ENCODE peak calls at places on chromosomes 3 and 15, in seven cellular contexts. Q, V, I, M, G, B and C are unnamed samples.

GRCh38 chr15:66126057-66126855 is 127.3 kb downstream of the MEGF11 start:
- DNase-seq in Q (no peak), V (no peak), I (no peak), M (no peak), G (no peak), B (no peak), C (no peak)

GRCh38 chr3:184099806-184100686 is 3.2 kb downstream of the HTR3E start:
- DNase-seq in Q (no peak), V (no peak), I (no peak), M (no peak), G (no peak), B (no peak), C (no peak)

GRCh38 chr15:84586641-84587160 is 14.1 kb upstream of the ZSCAN2 start:
- DNase-seq in Q (peak), V (peak), I (no peak), M (no peak), G (no peak), B (no peak), C (peak)

GRCh38 chr3:129064969-129065726 is 4.6 kb downstream of the GP9 start:
- DNase-seq in Q (no peak), V (no peak), I (no peak), M (no peak), G (no peak), B (no peak), C (no peak)

GRCh38 chr3:95134693-95135375 is 1072.0 kb downstream of the NSUN3 start:
- DNase-seq in Q (peak), V (no peak), I (no peak), M (no peak), G (peak), B (no peak), C (no peak)

GRCh38 chr3:188217681-188218080 is 63.7 kb downstream of the LPP start:
- DNase-seq in Q (no peak), V (no peak), I (no peak), M (no peak), G (no peak), B (no peak), C (no peak)

GRCh38 chr3:131796558-131796957 is 238.3 kb downstream of the CPNE4 start:
- DNase-seq in Q (peak), V (no peak), I (no peak), M (peak), G (no peak), B (no peak), C (no peak)

GRCh38 chr15:31977812-31978662 is 52.3 kb upstream of the CHRNA7 start:
- DNase-seq in Q (peak), V (peak), I (no peak), M (no peak), G (peak), B (peak), C (peak)

GRCh38 chr3:142022381-142022780 is 127.0 kb downstream of the TFDP2 start:
- DNase-seq in Q (peak), V (no peak), I (no peak), M (no peak), G (peak), B (no peak), C (no peak)

GRCh38 chr15:96409231-96410138 is 79.0 kb downstream of the NR2F2 start:
- DNase-seq in Q (no peak), V (peak), I (no peak), M (no peak), G (peak), B (no peak), C (peak)

GRCh38 chr3:11250902-11251806 is 21.0 kb upstream of the ATG7 start:
- DNase-seq in Q (no peak), V (peak), I (no peak), M (no peak), G (no peak), B (peak), C (peak)

GRCh38 chr3:196288141-196288460 is 575 bp upstream of the PCYT1A start:
- DNase-seq in Q (no peak), V (peak), I (no peak), M (no peak), G (peak), B (no peak), C (no peak)

GRCh38 chr3:53846134-53846850 is at the start of the genes CHDH and IL17RB:
- DNase-seq in Q (peak), V (no peak), I (peak), M (no peak), G (peak), B (no peak), C (peak)

GRCh38 chr3:105006164-105006563 is 360.5 kb upstream of the ALCAM start:
- DNase-seq in Q (no peak), V (no peak), I (no peak), M (no peak), G (no peak), B (no peak), C (no peak)

GRCh38 chr15:96274698-96275097 is 55.8 kb upstream of the NR2F2 start:
- DNase-seq in Q (peak), V (no peak), I (no peak), M (no peak), G (peak), B (no peak), C (peak)

GRCh38 chr3:45026957-45027356 is 854 bp downstream of the CLEC3B start:
- DNase-seq in Q (peak), V (peak), I (no peak), M (no peak), G (peak), B (no peak), C (peak)

GRCh38 chr15:44101944-44102343 is 93.1 kb downstream of the FRMD5 start:
- DNase-seq in Q (peak), V (peak), I (no peak), M (no peak), G (peak), B (no peak), C (peak)

GRCh38 chr3:48215876-48216275 is 7.4 kb upstream of the CAMP start:
- DNase-seq in Q (no peak), V (no peak), I (no peak), M (no peak), G (no peak), B (no peak), C (no peak)

GRCh38 chr15:74709011-74709410 is 13.2 kb upstream of the EDC3 start:
- DNase-seq in Q (no peak), V (no peak), I (no peak), M (no peak), G (peak), B (no peak), C (peak)

GRCh38 chr3:187954486-187955075 is 199.4 kb upstream of the LPP start:
- DNase-seq in Q (peak), V (peak), I (no peak), M (no peak), G (peak), B (no peak), C (no peak)

GRCh38 chr15:68205949-68206539 is 912 bp upstream of the CALML4 start:
- DNase-seq in Q (no peak), V (no peak), I (peak), M (peak), G (no peak), B (no peak), C (peak)

GRCh38 chr15:68206711-68207151 is 1.6 kb upstream of the CALML4 start:
- DNase-seq in Q (no peak), V (no peak), I (no peak), M (no peak), G (no peak), B (no peak), C (no peak)

GRCh38 chr15:68204776-68205557 is at the start of gene CALML4:
- DNase-seq in Q (peak), V (no peak), I (peak), M (no peak), G (peak), B (no peak), C (no peak)

GRCh38 chr15:68204361-68204760 is 771 bp downstream of the CALML4 start:
- DNase-seq in Q (no peak), V (no peak), I (no peak), M (no peak), G (no peak), B (no peak), C (no peak)

DNA sequence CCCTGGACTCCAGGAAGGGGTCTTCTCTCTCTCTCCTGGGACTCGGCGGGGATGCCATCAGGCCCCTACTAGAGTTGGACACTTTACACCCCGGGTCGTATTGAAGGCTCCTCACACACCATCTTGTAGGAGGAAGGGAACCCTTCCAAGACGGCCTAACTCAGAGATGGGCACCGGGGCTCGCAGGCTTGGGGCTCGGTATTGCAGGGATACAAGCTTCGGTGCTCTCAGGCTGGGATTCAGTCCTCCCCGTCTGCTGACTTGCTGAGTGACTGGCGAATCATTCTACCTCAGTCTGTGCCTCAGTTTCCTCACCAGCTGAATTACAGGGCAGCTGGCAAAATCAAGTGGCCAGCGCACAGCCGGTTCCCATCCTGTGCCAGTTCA is 419 bp upstream of the CALML4 start:
- DNase-seq in Q (no peak), V (no peak), I (no peak), M (no peak), G (no peak), B (no peak), C (no peak)
- H3K4me3 ChIP-seq in Q (no peak), V (no peak), I (peak), M (no peak), G (no peak), B (no peak), C (peak)

GRCh38 chr3:111864821-111865656 is 6.0 kb downstream of the PHLDB2 start:
- DNase-seq in Q (peak), V (peak), I (no peak), M (no peak), G (peak), B (no peak), C (no peak)
- H3K4me3 ChIP-seq in Q (no peak), V (no peak), I (no peak), M (no peak), G (peak), B (no peak), C (no peak)

GRCh38 chr3:126266850-126267168 is 86.4 kb upstream of the ALDH1L1 start:
- DNase-seq in Q (peak), V (no peak), I (no peak), M (no peak), G (no peak), B (no peak), C (no peak)
- H3K4me3 ChIP-seq in Q (peak), V (no peak), I (peak), M (peak), G (peak), B (no peak), C (no peak)

GRCh38 chr3:137764563-137765309 is 621 bp downstream of the SOX14 start:
- DNase-seq in Q (no peak), V (no peak), I (no peak), M (no peak), G (no peak), B (no peak), C (no peak)

GRCh38 chr3:137762674-137763593 is 1.2 kb upstream of the SOX14 start:
- DNase-seq in Q (no peak), V (no peak), I (no peak), M (no peak), G (no peak), B (no peak), C (no peak)

GRCh38 chr3:137763594-137763938 is 549 bp upstream of the SOX14 start:
- DNase-seq in Q (no peak), V (no peak), I (no peak), M (no peak), G (peak), B (no peak), C (no peak)

GRCh38 chr3:137765310-137766033 is 1.4 kb downstream of the SOX14 start:
- DNase-seq in Q (no peak), V (no peak), I (no peak), M (no peak), G (no peak), B (no peak), C (no peak)

GRCh38 chr3:137764001-137764433 is at the start of gene SOX14:
- DNase-seq in Q (no peak), V (no peak), I (peak), M (peak), G (no peak), B (no peak), C (peak)
- H3K4me3 ChIP-seq in Q (no peak), V (no peak), I (peak), M (peak), G (no peak), B (no peak), C (peak)

GRCh38 chr3:13878711-13879101 is 1.2 kb downstream of the WNT7A start:
- DNase-seq in Q (no peak), V (no peak), I (no peak), M (no peak), G (no peak), B (peak), C (peak)
- H3K4me3 ChIP-seq in Q (no peak), V (no peak), I (peak), M (peak), G (no peak), B (peak), C (peak)

GRCh38 chr3:9422712-9423424 is 25.5 kb downstream of the SETD5 start:
- DNase-seq in Q (peak), V (peak), I (peak), M (no peak), G (peak), B (peak), C (peak)
- H3K4me3 ChIP-seq in Q (peak), V (no peak), I (no peak), M (no peak), G (peak), B (no peak), C (no peak)